ENCODE peak calls at places on chromosomes 4 and X, in four cellular contexts. C is PC-3, E is HCT116, F is GM23248. G is an unnamed sample. For H3K36me3 and H3K9me2, the result is how much of the 10 kb centered on the place peaks cover.

GRCh38 chr4:20422398-20422797 is 170.7 kb downstream of the SLIT2 start:
- DNase-seq in C (peak), F (peak), E (peak), G (peak)

GRCh38 chrX:105323951-105324350 is 103.5 kb upstream of the TEX13A start:
- DNase-seq in C (peak), E (no peak), F (no peak), G (no peak)

GRCh38 chr4:173684223-173684622 is 154.2 kb upstream of the HAND2 start:
- DNase-seq in F (no peak), C (no peak), E (no peak), G (no peak)

GRCh38 chr4:89708903-89709361 is 128.0 kb downstream of the SNCA start:
- DNase-seq in F (no peak), C (no peak), E (no peak), G (peak)

GRCh38 chrX:133444952-133445831 is 29.9 kb upstream of the GPC4 start:
- DNase-seq in E (peak), F (peak), C (peak), G (peak)

GRCh38 chr4:25128671-25129070 is 31.6 kb downstream of the SEPSECS start:
- DNase-seq in E (no peak), F (peak), C (no peak), G (no peak)

GRCh38 chr4:89254847-89255246 is 52.8 kb downstream of the GPRIN3 start:
- DNase-seq in F (peak), E (peak), C (peak), G (peak)

GRCh38 chr4:13627185-13627605 is 330 bp downstream of the BOD1L1 start:
- DNase-seq in C (no peak), F (no peak), E (no peak), G (no peak)

GRCh38 chr4:167233523-167234387 is 539 bp downstream of the SPOCK3 start:
- DNase-seq in C (peak), F (peak), E (no peak), G (peak)

GRCh38 chr4:71187399-71188196 is 151.2 kb upstream of the SLC4A4 start:
- DNase-seq in C (peak), F (peak), E (no peak), G (peak)

GRCh38 chr4:6095023-6095817 is 77.0 kb upstream of the C4orf50 start:
- DNase-seq in C (peak), E (no peak), F (peak), G (peak)

GRCh38 chrX:129523076-129524055 is at the start of gene SMARCA1:
- DNase-seq in E (peak), F (peak), C (peak), G (peak)

GRCh38 chr4:183408791-183409190 is 35.6 kb upstream of the CDKN2AIP start:
- DNase-seq in C (no peak), E (no peak), F (no peak), G (peak)

GRCh38 chr4:168685136-168685535 is 188.3 kb downstream of the PALLD start:
- DNase-seq in C (no peak), F (no peak), E (no peak), G (no peak)

GRCh38 chr4:118955515-118955914 is 66.9 kb downstream of the SYNPO2 start:
- DNase-seq in C (no peak), E (no peak), F (peak), G (no peak)

GRCh38 chr4:109574443-109574850 is 14.4 kb downstream of the MCUB start:
- DNase-seq in F (peak), C (peak), E (no peak), G (peak)

GRCh38 chr4:39452860-39453587 is 5.7 kb downstream of the RPL9 start:
- DNase-seq in C (no peak), F (no peak), E (no peak), G (no peak)
- H3K36me3 ChIP-seq in C (half or more), F (half or more), E (half or more), G (under half)

GRCh38 chrX:2631743-2632532 is 59.2 kb upstream of the CD99 start:
- DNase-seq in C (no peak), F (no peak), E (no peak), G (no peak)
- H3K9me2 ChIP-seq in C (under half), F (under half), E (under half), G (under half)

DNA sequence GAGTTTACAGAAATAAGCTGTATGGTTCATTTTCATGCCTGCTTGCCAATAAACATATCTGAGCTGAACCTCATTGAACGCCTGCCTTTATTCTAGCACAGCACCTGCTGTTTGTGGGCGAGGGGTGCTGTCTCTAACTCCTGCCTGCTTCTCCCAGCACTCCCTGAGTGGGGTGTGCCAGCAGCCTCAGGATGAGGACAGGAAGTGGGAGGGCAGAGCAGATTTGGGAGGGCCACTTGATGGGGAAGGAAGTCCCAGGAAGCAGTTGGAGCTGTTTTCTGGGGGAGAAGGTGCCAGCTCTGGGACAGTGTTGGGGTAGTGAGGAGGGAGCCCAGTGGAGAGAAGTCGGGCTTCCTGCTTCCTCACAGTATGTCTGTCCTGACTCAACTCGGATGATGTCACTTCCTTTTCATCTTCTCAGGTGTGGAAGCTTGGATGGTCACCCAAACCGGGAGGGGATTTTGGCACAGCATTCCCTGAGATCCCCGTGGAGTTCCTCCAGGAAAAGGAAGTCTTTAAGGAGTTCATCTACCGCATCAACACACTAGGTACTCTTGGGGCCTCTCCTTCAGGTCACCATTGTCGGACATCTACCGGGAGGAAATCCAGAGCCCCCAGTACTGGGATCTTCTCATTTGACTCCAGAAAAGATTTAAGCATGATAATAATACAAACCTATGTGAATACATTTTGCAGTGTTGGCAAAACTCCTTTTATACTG is 29.0 kb upstream of the MSANTD1 start:
- DNase-seq in C (no peak), E (no peak), F (no peak), G (no peak)
- H3K36me3 ChIP-seq in C (under half), E (under half), F (under half), G (under half)

DNA sequence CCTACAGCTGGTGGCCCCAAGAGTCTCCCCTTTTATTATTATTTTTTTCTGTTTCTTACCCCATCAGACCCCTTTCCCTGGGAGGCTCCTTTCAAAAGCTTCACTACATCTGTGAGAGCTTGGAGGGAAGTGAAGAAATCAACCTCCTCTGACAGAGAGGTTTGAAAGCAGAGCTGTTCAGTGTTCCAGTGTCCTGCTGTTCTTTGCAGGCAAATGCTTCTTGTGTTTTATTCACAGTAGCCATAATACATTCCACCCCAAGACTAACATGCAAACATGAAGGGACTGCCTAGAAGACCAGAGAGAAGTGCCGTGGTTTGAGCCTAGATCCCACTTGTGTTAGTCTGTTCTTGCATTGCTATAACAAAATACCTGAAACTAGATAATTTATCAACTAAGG is 192.1 kb downstream of the PTTG2 start:
- DNase-seq in E (no peak), F (no peak), C (no peak), G (no peak)
- H3K9me2 ChIP-seq in E (under half), F (under half), C (under half), G (under half)

GRCh38 chr4:87069037-87069742 is 134.4 kb downstream of the AFF1 start:
- DNase-seq in C (no peak), E (no peak), F (no peak), G (no peak)
- H3K36me3 ChIP-seq in C (under half), E (under half), F (under half), G (under half)

GRCh38 chr4:77586953-77587383 is 18.7 kb upstream of the CXCL13 start:
- DNase-seq in F (peak), C (peak), E (no peak), G (no peak)

GRCh38 chr4:77593101-77593500 is 12.5 kb upstream of the CXCL13 start:
- DNase-seq in F (no peak), C (no peak), E (no peak), G (no peak)

GRCh38 chr4:77595361-77595973 is 10.2 kb upstream of the CXCL13 start:
- DNase-seq in F (no peak), E (no peak), C (no peak), G (no peak)

GRCh38 chr4:77593993-77594392 is 11.6 kb upstream of the CXCL13 start:
- DNase-seq in E (no peak), F (peak), C (no peak), G (no peak)

DNA sequence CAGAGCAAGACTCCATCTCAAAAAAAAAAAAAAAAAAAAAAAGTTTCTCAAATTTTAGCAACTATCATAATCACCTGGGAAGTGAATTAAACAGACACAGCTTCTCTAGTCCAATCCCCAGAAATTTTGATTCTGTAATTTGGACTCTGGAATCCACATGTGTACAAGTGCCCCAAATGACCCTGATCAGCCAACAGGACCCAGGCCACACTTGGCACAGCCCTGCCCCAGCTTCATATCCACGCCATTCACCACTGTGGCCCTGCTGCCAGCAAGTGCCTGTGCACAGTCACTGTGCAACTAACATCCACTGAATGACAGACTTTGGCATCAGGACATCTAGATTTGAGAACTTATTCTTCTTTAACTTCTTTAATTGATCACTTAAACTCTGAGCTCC is 14.1 kb upstream of the CXCL13 start:
- DNase-seq in C (no peak), E (no peak), F (no peak), G (no peak)
- H3K9me2 ChIP-seq in C (under half), E (under half), F (under half), G (under half)

G was measured in hepatocyte.